ENCODE peak calls at places on chromosomes 2 and 18, in eight cellular contexts. One of them, this sample, is unnamed.

GRCh38 chr2:110828330-110828729 is 96.0 kb downstream of the ACOXL start:
- DNase-seq in nucleus accumbens: no peak
- DNase-seq in dermis microvascular lymphatic vessel endothelial cell: no peak
- DNase-seq in amniotic epithelial cell: peak
- DNase-seq in MG63: no peak
- DNase-seq in activated T-cell treated with anti-CD3 and anti-CD28 coated beads, Interleukin-2, amount 50 U/mL, for 72 hours: no peak
- DNase-seq in germinal center: no peak
- DNase-seq in DMS153: no peak
- DNase-seq in this sample: no peak

GRCh38 chr2:238045575-238045974 is 15.2 kb upstream of the SCLY start:
- DNase-seq in activated T-cell treated with anti-CD3 and anti-CD28 coated beads, Interleukin-2, amount 50 U/mL, for 72 hours: no peak
- DNase-seq in nucleus accumbens: no peak
- DNase-seq in DMS153: no peak
- DNase-seq in dermis microvascular lymphatic vessel endothelial cell: no peak
- DNase-seq in germinal center: no peak
- DNase-seq in MG63: no peak
- DNase-seq in amniotic epithelial cell: no peak
- DNase-seq in this sample: no peak

GRCh38 chr18:69648486-69648885 is 247.8 kb downstream of the DOK6 start:
- DNase-seq in germinal center: no peak
- DNase-seq in DMS153: no peak
- DNase-seq in dermis microvascular lymphatic vessel endothelial cell: no peak
- DNase-seq in amniotic epithelial cell: no peak
- DNase-seq in MG63: no peak
- DNase-seq in nucleus accumbens: no peak
- DNase-seq in activated T-cell treated with anti-CD3 and anti-CD28 coated beads, Interleukin-2, amount 50 U/mL, for 72 hours: no peak
- DNase-seq in this sample: no peak

GRCh38 chr18:12283256-12283655 is 24.8 kb upstream of the TUBB6 start:
- DNase-seq in DMS153: no peak
- DNase-seq in activated T-cell treated with anti-CD3 and anti-CD28 coated beads, Interleukin-2, amount 50 U/mL, for 72 hours: no peak
- DNase-seq in amniotic epithelial cell: peak
- DNase-seq in germinal center: no peak
- DNase-seq in nucleus accumbens: no peak
- DNase-seq in dermis microvascular lymphatic vessel endothelial cell: no peak
- DNase-seq in MG63: no peak
- DNase-seq in this sample: peak

GRCh38 chr18:42159146-42159545 is 204.1 kb downstream of the PIK3C3 start:
- DNase-seq in DMS153: no peak
- DNase-seq in germinal center: no peak
- DNase-seq in activated T-cell treated with anti-CD3 and anti-CD28 coated beads, Interleukin-2, amount 50 U/mL, for 72 hours: no peak
- DNase-seq in nucleus accumbens: no peak
- DNase-seq in MG63: no peak
- DNase-seq in dermis microvascular lymphatic vessel endothelial cell: no peak
- DNase-seq in amniotic epithelial cell: no peak
- DNase-seq in this sample: no peak

GRCh38 chr2:55419236-55419513 is 481 bp downstream of the CCDC88A start:
- DNase-seq in MG63: peak
- DNase-seq in nucleus accumbens: no peak
- DNase-seq in germinal center: no peak
- DNase-seq in DMS153: no peak
- DNase-seq in activated T-cell treated with anti-CD3 and anti-CD28 coated beads, Interleukin-2, amount 50 U/mL, for 72 hours: no peak
- DNase-seq in dermis microvascular lymphatic vessel endothelial cell: no peak
- DNase-seq in amniotic epithelial cell: peak
- DNase-seq in this sample: no peak

GRCh38 chr18:36315736-36316135 is 18.2 kb downstream of the FHOD3 start:
- DNase-seq in nucleus accumbens: no peak
- DNase-seq in amniotic epithelial cell: peak
- DNase-seq in activated T-cell treated with anti-CD3 and anti-CD28 coated beads, Interleukin-2, amount 50 U/mL, for 72 hours: no peak
- DNase-seq in MG63: peak
- DNase-seq in DMS153: no peak
- DNase-seq in germinal center: no peak
- DNase-seq in dermis microvascular lymphatic vessel endothelial cell: no peak
- DNase-seq in this sample: no peak

GRCh38 chr2:96769816-96770215 is 9.1 kb downstream of the CNNM4 start:
- DNase-seq in DMS153: no peak
- DNase-seq in MG63: no peak
- DNase-seq in dermis microvascular lymphatic vessel endothelial cell: no peak
- DNase-seq in germinal center: no peak
- DNase-seq in amniotic epithelial cell: no peak
- DNase-seq in activated T-cell treated with anti-CD3 and anti-CD28 coated beads, Interleukin-2, amount 50 U/mL, for 72 hours: no peak
- DNase-seq in nucleus accumbens: peak
- DNase-seq in this sample: no peak

GRCh38 chr18:11775436-11775835 is 75.8 kb upstream of the CHMP1B start:
- DNase-seq in dermis microvascular lymphatic vessel endothelial cell: no peak
- DNase-seq in MG63: no peak
- DNase-seq in germinal center: no peak
- DNase-seq in DMS153: no peak
- DNase-seq in amniotic epithelial cell: no peak
- DNase-seq in nucleus accumbens: no peak
- DNase-seq in activated T-cell treated with anti-CD3 and anti-CD28 coated beads, Interleukin-2, amount 50 U/mL, for 72 hours: no peak
- DNase-seq in this sample: no peak

GRCh38 chr2:208541982-208542464 is 135.4 kb downstream of the PTH2R start:
- DNase-seq in nucleus accumbens: no peak
- DNase-seq in germinal center: no peak
- DNase-seq in dermis microvascular lymphatic vessel endothelial cell: no peak
- DNase-seq in MG63: no peak
- DNase-seq in activated T-cell treated with anti-CD3 and anti-CD28 coated beads, Interleukin-2, amount 50 U/mL, for 72 hours: no peak
- DNase-seq in amniotic epithelial cell: no peak
- DNase-seq in DMS153: no peak
- DNase-seq in this sample: no peak

GRCh38 chr2:206558492-206558891 is 83.8 kb upstream of the FAM237A start:
- DNase-seq in activated T-cell treated with anti-CD3 and anti-CD28 coated beads, Interleukin-2, amount 50 U/mL, for 72 hours: no peak
- DNase-seq in nucleus accumbens: no peak
- DNase-seq in amniotic epithelial cell: peak
- DNase-seq in dermis microvascular lymphatic vessel endothelial cell: no peak
- DNase-seq in MG63: no peak
- DNase-seq in DMS153: no peak
- DNase-seq in germinal center: no peak
- DNase-seq in this sample: peak

GRCh38 chr2:32772623-32773221 is 144.9 kb downstream of the TTC27 start:
- DNase-seq in activated T-cell treated with anti-CD3 and anti-CD28 coated beads, Interleukin-2, amount 50 U/mL, for 72 hours: no peak
- DNase-seq in germinal center: peak
- DNase-seq in amniotic epithelial cell: peak
- DNase-seq in DMS153: peak
- DNase-seq in dermis microvascular lymphatic vessel endothelial cell: peak
- DNase-seq in nucleus accumbens: no peak
- DNase-seq in MG63: peak
- DNase-seq in this sample: peak

GRCh38 chr2:222837643-222838056 is 23.2 kb upstream of the ACSL3 start:
- DNase-seq in MG63: no peak
- DNase-seq in dermis microvascular lymphatic vessel endothelial cell: no peak
- DNase-seq in germinal center: no peak
- DNase-seq in amniotic epithelial cell: peak
- DNase-seq in nucleus accumbens: no peak
- DNase-seq in DMS153: no peak
- DNase-seq in activated T-cell treated with anti-CD3 and anti-CD28 coated beads, Interleukin-2, amount 50 U/mL, for 72 hours: no peak
- DNase-seq in this sample: peak